ENCODE peak calls at places on chromosomes 5 and 9, in four cellular contexts. F is endodermal cell, E is right lobe of liver, U is IMR-90. Z is an unnamed sample.

GRCh38 chr9:92059045-92059444 is 56.2 kb downstream of the SPTLC1 start:
- DNase-seq in F (no peak), E (no peak), U (no peak), Z (no peak)

GRCh38 chr9:97868859-97869258 is 15.8 kb downstream of the FOXE1 start:
- DNase-seq in U (no peak), F (no peak), E (no peak), Z (no peak)

GRCh38 chr9:33151007-33151557 is 16.1 kb downstream of the B4GALT1 start:
- DNase-seq in U (peak; percentile 98), E (peak; percentile 62), F (peak; percentile 51), Z (no peak)

GRCh38 chr5:127813633-127814171 is 110.5 kb downstream of the CCDC192 start:
- DNase-seq in E (no peak), F (no peak), U (peak; percentile 91), Z (no peak)

GRCh38 chr9:75889577-75889976 is 896 bp upstream of the PCSK5 start:
- DNase-seq in E (no peak), U (no peak), F (no peak), Z (no peak)

GRCh38 chr5:113538313-113538712 is 24.8 kb downstream of the YTHDC2 start:
- DNase-seq in F (no peak), U (no peak), E (no peak), Z (no peak)

GRCh38 chr5:32153723-32154122 is 20.4 kb downstream of the GOLPH3 start:
- DNase-seq in E (no peak), F (no peak), U (peak; percentile 18), Z (no peak)

GRCh38 chr5:15968994-15969393 is 210.6 kb downstream of the MARCHF11 start:
- DNase-seq in E (no peak), F (no peak), U (no peak), Z (no peak)

GRCh38 chr9:109297899-109298298 is 23.0 kb downstream of the EPB41L4B start:
- DNase-seq in U (peak; percentile 66), E (no peak), F (no peak), Z (no peak)

GRCh38 chr5:74685979-74686631 is 1.1 kb downstream of the HEXB start:
- DNase-seq in U (peak; percentile 68), F (no peak), E (no peak), Z (no peak)

GRCh38 chr9:13190040-13190439 is 89.5 kb downstream of the MPDZ start:
- DNase-seq in F (no peak), U (no peak), E (peak; percentile 89), Z (no peak)

GRCh38 chr9:136370687-136371530 is 2.6 kb downstream of the CARD9 start:
- DNase-seq in E (no peak), U (peak; percentile 59), F (no peak), Z (no peak)

GRCh38 chr5:15502208-15502607 is 2.2 kb downstream of the FBXL7 start:
- DNase-seq in U (peak; percentile 63), F (no peak), E (no peak), Z (no peak)

GRCh38 chr5:132183723-132184122 is 43.9 kb downstream of the P4HA2 start:
- DNase-seq in F (no peak), E (no peak), U (peak; percentile 25), Z (no peak)

GRCh38 chr9:69223605-69224004 is 49.5 kb downstream of the TJP2 start:
- DNase-seq in E (no peak), F (peak; percentile 92), U (peak; percentile 70), Z (no peak)

GRCh38 chr5:31442253-31442820 is 89.6 kb downstream of the DROSHA start:
- DNase-seq in U (peak; percentile 50), E (no peak), F (no peak), Z (no peak)

GRCh38 chr5:137148128-137148527 is 351.0 kb downstream of the SPOCK1 start:
- DNase-seq in E (no peak), F (no peak), U (no peak), Z (no peak)

GRCh38 chr5:27494845-27495244 is 456.5 kb upstream of the CDH9 start:
- DNase-seq in E (no peak), F (no peak), U (no peak), Z (no peak)

GRCh38 chr9:19156026-19156474 is 28.8 kb upstream of the PLIN2 start:
- DNase-seq in F (no peak), E (no peak), U (no peak), Z (no peak)

GRCh38 chr9:28001096-28001495 is 427.8 kb upstream of the C9orf72 start:
- DNase-seq in F (no peak), E (no peak), U (no peak), Z (no peak)

GRCh38 chr9:28005779-28006178 is 432.5 kb upstream of the C9orf72 start:
- DNase-seq in U (no peak), F (no peak), E (no peak), Z (no peak)

GRCh38 chr9:28007097-28007817 is 434.0 kb upstream of the C9orf72 start:
- DNase-seq in F (no peak), E (no peak), U (no peak), Z (no peak)

GRCh38 chr9:28004900-28005299 is 431.6 kb upstream of the C9orf72 start:
- DNase-seq in F (no peak), E (no peak), U (no peak), Z (no peak)
- H3K4me1 ChIP-seq in F (no peaks in the 10 kb centered on the region), E (no peaks in the 10 kb centered on the region), U (no peaks in the 10 kb centered on the region), Z (no peaks in the 10 kb centered on the region)

DNA sequence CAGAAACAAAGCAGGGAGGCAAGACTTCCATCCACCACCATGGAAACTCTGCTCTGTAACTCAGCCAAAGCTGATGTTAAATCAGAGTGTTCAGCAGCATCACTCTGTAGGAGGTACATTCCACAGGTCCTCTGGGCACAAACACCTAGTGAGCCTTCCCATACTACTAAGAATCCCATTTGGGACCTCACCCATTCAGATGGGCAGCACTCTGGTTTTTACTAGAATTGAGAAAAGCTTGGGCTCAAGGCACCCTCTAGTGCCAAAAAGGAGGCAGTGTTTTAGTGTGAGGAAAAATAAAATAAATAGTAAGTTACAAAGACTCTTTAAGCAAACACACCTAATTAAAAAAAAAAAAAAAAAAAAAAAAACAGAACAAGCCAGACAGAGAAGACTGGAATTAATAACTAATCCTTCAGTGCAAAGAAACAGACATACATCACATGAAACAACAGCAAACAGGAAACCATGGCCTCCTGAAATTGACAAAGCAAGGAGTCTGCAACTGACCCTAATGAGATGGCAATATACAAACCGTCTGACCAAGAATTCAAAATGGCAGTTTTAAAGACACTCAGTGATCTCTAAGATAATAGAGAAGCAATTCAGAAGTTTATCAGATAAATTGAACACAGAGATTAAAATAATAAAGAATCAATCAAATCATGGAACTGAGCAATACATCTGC is 159.5 kb downstream of the GNA14 start:
- DNase-seq in E (no peak), F (peak; percentile 61), U (peak; percentile 20), Z (no peak)
- TF ChIP-seq CTCF in E (peak; percentile 40), F (peak; percentile 80), U (peak; percentile 61), Z (peak; percentile 22)

DNA sequence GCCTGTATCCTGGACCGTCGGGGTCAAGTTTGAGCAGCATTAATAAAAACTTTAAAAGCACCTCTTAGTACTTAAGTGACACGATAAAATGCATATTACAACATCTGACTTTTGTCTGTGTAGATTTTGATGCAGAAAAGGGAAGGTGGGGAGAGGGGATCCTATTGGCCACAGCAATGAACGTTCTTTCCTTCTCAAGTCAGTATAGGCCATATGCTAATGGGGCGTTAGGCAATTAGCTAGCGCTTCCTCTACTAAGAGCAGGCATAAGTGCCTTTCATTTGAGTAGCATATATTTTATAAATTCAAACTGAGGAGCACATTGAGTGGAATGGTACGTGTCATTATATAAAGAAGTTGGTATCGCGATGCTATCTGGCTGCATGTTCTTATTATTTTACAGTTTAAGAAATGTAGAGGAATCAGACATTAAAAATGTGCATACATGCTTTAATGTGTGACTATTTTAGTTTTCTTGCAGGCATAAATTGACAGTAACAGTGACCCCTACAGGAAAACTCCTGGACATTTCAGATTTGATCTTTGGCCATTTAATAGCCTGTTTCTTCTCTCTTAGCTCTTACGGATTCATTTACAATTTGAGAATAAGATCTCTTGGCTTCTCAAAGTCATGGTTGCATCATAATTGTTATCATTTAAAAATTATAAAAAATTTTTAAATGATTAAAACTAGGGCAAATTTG is 1.1 kb upstream of the GNA14 start:
- DNase-seq in E (no peak), U (no peak), F (no peak), Z (no peak)
- H3K4me3 ChIP-seq in E (peak overlapping the region; percentile 51), U (no peak overlapping the region), F (peak overlapping the region; percentile 73), Z (peak overlapping the region; percentile 69)

GRCh38 chr9:90770339-90770738 is 31.3 kb upstream of the SYK start:
- DNase-seq in F (no peak), U (no peak), E (no peak), Z (no peak)
- H3K4me1 ChIP-seq in F (no peaks in the 10 kb centered on the region), U (no peaks in the 10 kb centered on the region), E (no peaks in the 10 kb centered on the region), Z (no peaks in the 10 kb centered on the region)

GRCh38 chr5:77129386-77129785 is 42.3 kb upstream of the ZBED3 start:
- DNase-seq in F (peak; percentile 86), E (peak; percentile 49), U (peak; percentile 13), Z (no peak)
- TF ChIP-seq CTCF in F (peak; percentile 85), E (peak; percentile 26), U (peak; percentile 40), Z (no peak)

GRCh38 chr5:72326298-72326649 is 6.1 kb downstream of the PTCD2 start:
- DNase-seq in U (no peak), F (no peak), E (no peak), Z (no peak)
- H3K4me3 ChIP-seq in U (no peak overlapping the region), F (no peak overlapping the region), E (no peak overlapping the region), Z (no peak overlapping the region)